ENCODE peak calls at places on chromosomes 12 and 14, in ten cellular contexts. One of them, this sample, is unnamed.
A peak's percentile ranks its signal among the peaks of the same experiment; 100 is the strongest.

GRCh38 chr12:50211392-50212070 is 44.4 kb upstream of the CERS5 start:
- DNase-seq in AG20443: no peak
- DNase-seq in GM03348: peak; percentile 52
- DNase-seq in retina: no peak
- DNase-seq in glomerular endothelial cell: no peak
- DNase-seq in NCI-H345: no peak
- DNase-seq in dermis blood vessel endothelial cell: peak; percentile 69
- DNase-seq in HS-5: no peak
- DNase-seq in caudate nucleus: no peak
- DNase-seq in MCF 10A: no peak
- DNase-seq in this sample: no peak

GRCh38 chr14:104895207-104895785 is 29.4 kb upstream of the PLD4 start:
- DNase-seq in AG20443: no peak
- DNase-seq in GM03348: no peak
- DNase-seq in retina: peak; percentile 1
- DNase-seq in glomerular endothelial cell: no peak
- DNase-seq in NCI-H345: no peak
- DNase-seq in dermis blood vessel endothelial cell: no peak
- DNase-seq in HS-5: no peak
- DNase-seq in caudate nucleus: no peak
- DNase-seq in MCF 10A: no peak
- DNase-seq in this sample: no peak

GRCh38 chr12:39165338-39165737 is 259.9 kb upstream of the CPNE8 start:
- DNase-seq in AG20443: no peak
- DNase-seq in GM03348: no peak
- DNase-seq in retina: no peak
- DNase-seq in glomerular endothelial cell: no peak
- DNase-seq in NCI-H345: no peak
- DNase-seq in dermis blood vessel endothelial cell: no peak
- DNase-seq in HS-5: no peak
- DNase-seq in caudate nucleus: no peak
- DNase-seq in MCF 10A: no peak
- DNase-seq in this sample: no peak

GRCh38 chr12:122830517-122831214 is 4.6 kb upstream of the HIP1R start:
- DNase-seq in AG20443: peak; percentile 84
- DNase-seq in GM03348: peak; percentile 67
- DNase-seq in retina: no peak
- DNase-seq in glomerular endothelial cell: no peak
- DNase-seq in NCI-H345: no peak
- DNase-seq in dermis blood vessel endothelial cell: no peak
- DNase-seq in HS-5: peak; percentile 91
- DNase-seq in caudate nucleus: no peak
- DNase-seq in MCF 10A: peak; percentile 96
- DNase-seq in this sample: peak; percentile 78

GRCh38 chr12:123041042-123041531 is 60.6 kb downstream of the ARL6IP4 start:
- DNase-seq in AG20443: no peak
- DNase-seq in GM03348: no peak
- DNase-seq in retina: no peak
- DNase-seq in glomerular endothelial cell: no peak
- DNase-seq in NCI-H345: peak; percentile 80
- DNase-seq in dermis blood vessel endothelial cell: no peak
- DNase-seq in HS-5: no peak
- DNase-seq in caudate nucleus: no peak
- DNase-seq in MCF 10A: no peak
- DNase-seq in this sample: no peak

GRCh38 chr14:24130380-24130716 is at the start of gene FITM1:
- DNase-seq in AG20443: no peak
- DNase-seq in GM03348: no peak
- DNase-seq in retina: no peak
- DNase-seq in glomerular endothelial cell: no peak
- DNase-seq in NCI-H345: no peak
- DNase-seq in dermis blood vessel endothelial cell: no peak
- DNase-seq in HS-5: no peak
- DNase-seq in caudate nucleus: no peak
- DNase-seq in MCF 10A: no peak
- DNase-seq in this sample: no peak

GRCh38 chr12:109738878-109739665 is 25.4 kb downstream of the FAM222A start:
- DNase-seq in AG20443: peak; percentile 68
- DNase-seq in GM03348: peak; percentile 31
- DNase-seq in retina: no peak
- DNase-seq in glomerular endothelial cell: no peak
- DNase-seq in NCI-H345: no peak
- DNase-seq in dermis blood vessel endothelial cell: no peak
- DNase-seq in HS-5: no peak
- DNase-seq in caudate nucleus: no peak
- DNase-seq in MCF 10A: no peak
- DNase-seq in this sample: no peak

GRCh38 chr12:76537923-76538322 is 21.6 kb downstream of the OSBPL8 start:
- DNase-seq in AG20443: no peak
- DNase-seq in GM03348: no peak
- DNase-seq in retina: no peak
- DNase-seq in glomerular endothelial cell: no peak
- DNase-seq in NCI-H345: no peak
- DNase-seq in dermis blood vessel endothelial cell: no peak
- DNase-seq in HS-5: no peak
- DNase-seq in caudate nucleus: no peak
- DNase-seq in MCF 10A: no peak
- DNase-seq in this sample: no peak

GRCh38 chr12:126768517-126768916 is 1498.5 kb upstream of the TMEM132C start:
- DNase-seq in AG20443: no peak
- DNase-seq in GM03348: no peak
- DNase-seq in retina: no peak
- DNase-seq in glomerular endothelial cell: no peak
- DNase-seq in NCI-H345: no peak
- DNase-seq in dermis blood vessel endothelial cell: no peak
- DNase-seq in HS-5: no peak
- DNase-seq in caudate nucleus: no peak
- DNase-seq in MCF 10A: no peak
- DNase-seq in this sample: no peak

GRCh38 chr14:53509227-53509822 is 356.2 kb upstream of the DDHD1 start:
- DNase-seq in AG20443: peak; percentile 77
- DNase-seq in GM03348: peak; percentile 51
- DNase-seq in retina: no peak
- DNase-seq in glomerular endothelial cell: no peak
- DNase-seq in NCI-H345: peak; percentile 65
- DNase-seq in dermis blood vessel endothelial cell: no peak
- DNase-seq in HS-5: no peak
- DNase-seq in caudate nucleus: no peak
- DNase-seq in MCF 10A: peak; percentile 49
- DNase-seq in this sample: no peak

GRCh38 chr12:109764776-109765492 is 51.3 kb downstream of the FAM222A start:
- DNase-seq in AG20443: no peak
- DNase-seq in GM03348: no peak
- DNase-seq in retina: no peak
- DNase-seq in glomerular endothelial cell: no peak
- DNase-seq in NCI-H345: no peak
- DNase-seq in dermis blood vessel endothelial cell: no peak
- DNase-seq in HS-5: no peak
- DNase-seq in caudate nucleus: no peak
- DNase-seq in MCF 10A: no peak
- DNase-seq in this sample: no peak

GRCh38 chr12:51751657-51752056 is 96.9 kb downstream of the FIGNL2 start:
- DNase-seq in AG20443: peak; percentile 26
- DNase-seq in GM03348: no peak
- DNase-seq in retina: no peak
- DNase-seq in glomerular endothelial cell: no peak
- DNase-seq in NCI-H345: no peak
- DNase-seq in dermis blood vessel endothelial cell: no peak
- DNase-seq in HS-5: no peak
- DNase-seq in caudate nucleus: no peak
- DNase-seq in MCF 10A: no peak
- DNase-seq in this sample: no peak

GRCh38 chr12:40254455-40255085 is 29.8 kb downstream of the LRRK2 start:
- DNase-seq in AG20443: peak; percentile 6
- DNase-seq in GM03348: no peak
- DNase-seq in retina: no peak
- DNase-seq in glomerular endothelial cell: no peak
- DNase-seq in NCI-H345: no peak
- DNase-seq in dermis blood vessel endothelial cell: no peak
- DNase-seq in HS-5: no peak
- DNase-seq in caudate nucleus: no peak
- DNase-seq in MCF 10A: no peak
- DNase-seq in this sample: no peak

GRCh38 chr14:23441076-23441475 is 5.6 kb upstream of the MYH7 start:
- DNase-seq in AG20443: peak; percentile 20
- DNase-seq in GM03348: no peak
- DNase-seq in retina: no peak
- DNase-seq in glomerular endothelial cell: no peak
- DNase-seq in NCI-H345: no peak
- DNase-seq in dermis blood vessel endothelial cell: peak; percentile 6
- DNase-seq in HS-5: no peak
- DNase-seq in caudate nucleus: no peak
- DNase-seq in MCF 10A: no peak
- DNase-seq in this sample: no peak

GRCh38 chr14:102774391-102775153 is 2.7 kb upstream of the TRAF3 start:
- DNase-seq in AG20443: peak; percentile 85
- DNase-seq in GM03348: peak; percentile 87
- DNase-seq in retina: peak; percentile 84
- DNase-seq in glomerular endothelial cell: no peak
- DNase-seq in NCI-H345: peak; percentile 57
- DNase-seq in dermis blood vessel endothelial cell: peak; percentile 79
- DNase-seq in HS-5: no peak
- DNase-seq in caudate nucleus: peak; percentile 19
- DNase-seq in MCF 10A: peak; percentile 75
- DNase-seq in this sample: peak; percentile 57

GRCh38 chr14:85528882-85529585 is 910 bp upstream of the FLRT2 start:
- DNase-seq in AG20443: peak; percentile 45
- DNase-seq in GM03348: peak; percentile 47
- DNase-seq in retina: peak; percentile 84
- DNase-seq in glomerular endothelial cell: no peak
- DNase-seq in NCI-H345: no peak
- DNase-seq in dermis blood vessel endothelial cell: peak; percentile 81
- DNase-seq in HS-5: peak; percentile 56
- DNase-seq in caudate nucleus: peak; percentile 42
- DNase-seq in MCF 10A: peak; percentile 64
- DNase-seq in this sample: no peak

GRCh38 chr12:2324375-2324774 is 271.6 kb downstream of the CACNA1C start:
- DNase-seq in AG20443: no peak
- DNase-seq in GM03348: no peak
- DNase-seq in retina: no peak
- DNase-seq in glomerular endothelial cell: no peak
- DNase-seq in NCI-H345: peak; percentile 96
- DNase-seq in dermis blood vessel endothelial cell: peak; percentile 36
- DNase-seq in HS-5: no peak
- DNase-seq in caudate nucleus: no peak
- DNase-seq in MCF 10A: no peak
- DNase-seq in this sample: no peak

GRCh38 chr14:104132981-104133380 is 5.4 kb upstream of the KIF26A start:
- DNase-seq in AG20443: no peak
- DNase-seq in GM03348: no peak
- DNase-seq in retina: no peak
- DNase-seq in glomerular endothelial cell: no peak
- DNase-seq in NCI-H345: no peak
- DNase-seq in dermis blood vessel endothelial cell: no peak
- DNase-seq in HS-5: no peak
- DNase-seq in caudate nucleus: no peak
- DNase-seq in MCF 10A: no peak
- DNase-seq in this sample: no peak

GRCh38 chr12:95838125-95838524 is 20.6 kb upstream of the SNRPF start:
- DNase-seq in AG20443: peak; percentile 42
- DNase-seq in GM03348: peak; percentile 17
- DNase-seq in retina: no peak
- DNase-seq in glomerular endothelial cell: no peak
- DNase-seq in NCI-H345: no peak
- DNase-seq in dermis blood vessel endothelial cell: peak; percentile 43
- DNase-seq in HS-5: peak; percentile 75
- DNase-seq in caudate nucleus: no peak
- DNase-seq in MCF 10A: peak; percentile 80
- DNase-seq in this sample: peak; percentile 34

GRCh38 chr14:104140213-104140462 is 1.8 kb downstream of the KIF26A start:
- DNase-seq in AG20443: no peak
- DNase-seq in GM03348: no peak
- DNase-seq in retina: no peak
- DNase-seq in glomerular endothelial cell: no peak
- DNase-seq in NCI-H345: no peak
- DNase-seq in dermis blood vessel endothelial cell: no peak
- DNase-seq in HS-5: no peak
- DNase-seq in caudate nucleus: no peak
- DNase-seq in MCF 10A: no peak
- DNase-seq in this sample: no peak

GRCh38 chr12:27592548-27592947 is 68.5 kb downstream of the PPFIBP1 start:
- DNase-seq in AG20443: peak; percentile 26
- DNase-seq in GM03348: peak; percentile 55
- DNase-seq in retina: no peak
- DNase-seq in glomerular endothelial cell: no peak
- DNase-seq in NCI-H345: no peak
- DNase-seq in dermis blood vessel endothelial cell: peak; percentile 81
- DNase-seq in HS-5: no peak
- DNase-seq in caudate nucleus: no peak
- DNase-seq in MCF 10A: peak; percentile 88
- DNase-seq in this sample: peak; percentile 22

GRCh38 chr12:50505945-50506344 is 1.2 kb downstream of the DIP2B start:
- DNase-seq in AG20443: peak; percentile 16
- DNase-seq in GM03348: peak; percentile 18
- DNase-seq in retina: no peak
- DNase-seq in glomerular endothelial cell: no peak
- DNase-seq in NCI-H345: no peak
- DNase-seq in dermis blood vessel endothelial cell: peak; percentile 55
- DNase-seq in HS-5: no peak
- DNase-seq in caudate nucleus: peak; percentile 63
- DNase-seq in MCF 10A: peak; percentile 18
- DNase-seq in this sample: no peak

GRCh38 chr12:113232787-113233585 is 11.7 kb downstream of the TPCN1 start:
- DNase-seq in AG20443: peak; percentile 75
- DNase-seq in GM03348: peak; percentile 61
- DNase-seq in retina: peak; percentile 64
- DNase-seq in glomerular endothelial cell: no peak
- DNase-seq in NCI-H345: peak; percentile 94
- DNase-seq in dermis blood vessel endothelial cell: no peak
- DNase-seq in HS-5: no peak
- DNase-seq in caudate nucleus: peak; percentile 56
- DNase-seq in MCF 10A: peak; percentile 34
- DNase-seq in this sample: no peak

GRCh38 chr14:55297611-55298323 is 26.5 kb downstream of the FBXO34 start:
- DNase-seq in AG20443: no peak
- DNase-seq in GM03348: no peak
- DNase-seq in retina: no peak
- DNase-seq in glomerular endothelial cell: no peak
- DNase-seq in NCI-H345: no peak
- DNase-seq in dermis blood vessel endothelial cell: peak; percentile 39
- DNase-seq in HS-5: no peak
- DNase-seq in caudate nucleus: no peak
- DNase-seq in MCF 10A: peak; percentile 84
- DNase-seq in this sample: peak; percentile 62

GRCh38 chr14:95361373-95362179 is 41.9 kb upstream of the CLMN start:
- DNase-seq in AG20443: peak; percentile 41
- DNase-seq in GM03348: peak; percentile 40
- DNase-seq in retina: peak; percentile 32
- DNase-seq in glomerular endothelial cell: peak; percentile 10
- DNase-seq in NCI-H345: peak; percentile 3
- DNase-seq in dermis blood vessel endothelial cell: peak; percentile 67
- DNase-seq in HS-5: no peak
- DNase-seq in caudate nucleus: no peak
- DNase-seq in MCF 10A: peak; percentile 72
- DNase-seq in this sample: peak; percentile 29

GRCh38 chr12:66107451-66107915 is 23.1 kb downstream of the LLPH start:
- DNase-seq in AG20443: peak; percentile 84
- DNase-seq in GM03348: peak; percentile 87
- DNase-seq in retina: peak; percentile 84
- DNase-seq in glomerular endothelial cell: peak; percentile 89
- DNase-seq in NCI-H345: peak; percentile 86
- DNase-seq in dermis blood vessel endothelial cell: peak; percentile 94
- DNase-seq in HS-5: peak; percentile 94
- DNase-seq in caudate nucleus: no peak
- DNase-seq in MCF 10A: peak; percentile 98
- DNase-seq in this sample: peak; percentile 88

GRCh38 chr12:7169951-7170350 is 19.5 kb upstream of the PEX5 start:
- DNase-seq in AG20443: no peak
- DNase-seq in GM03348: no peak
- DNase-seq in retina: no peak
- DNase-seq in glomerular endothelial cell: no peak
- DNase-seq in NCI-H345: no peak
- DNase-seq in dermis blood vessel endothelial cell: no peak
- DNase-seq in HS-5: no peak
- DNase-seq in caudate nucleus: no peak
- DNase-seq in MCF 10A: no peak
- DNase-seq in this sample: no peak

GRCh38 chr12:76264617-76265016 is 83.6 kb downstream of the BBS10 start:
- DNase-seq in AG20443: no peak
- DNase-seq in GM03348: no peak
- DNase-seq in retina: no peak
- DNase-seq in glomerular endothelial cell: no peak
- DNase-seq in NCI-H345: no peak
- DNase-seq in dermis blood vessel endothelial cell: no peak
- DNase-seq in HS-5: no peak
- DNase-seq in caudate nucleus: no peak
- DNase-seq in MCF 10A: peak; percentile 19
- DNase-seq in this sample: no peak

This sample was measured in Calu3.